ENCODE peak calls at places on chromosomes 3 and 15, in nine cellular contexts. E, Q, O, D, W, P, N, K and J are unnamed samples.

GRCh38 chr3:98734311-98734710 is 28.8 kb upstream of the ST3GAL6 start:
- DNase-seq in D (no peak), N (no peak), K (no peak), E (no peak), O (no peak), Q (no peak), W (no peak), P (no peak), J (no peak)

GRCh38 chr15:58604455-58604923 is 145.0 kb downstream of the ADAM10 start:
- DNase-seq in Q (no peak), W (no peak), P (no peak), N (no peak), D (no peak), K (no peak), O (no peak), E (no peak), J (no peak)

GRCh38 chr3:174329321-174329720 is 529.8 kb upstream of the NAALADL2 start:
- DNase-seq in D (peak; percentile 86), W (no peak), O (no peak), Q (no peak), N (no peak), P (peak; percentile 54), E (no peak), K (no peak), J (no peak)

GRCh38 chr3:172549144-172549543 is 25.9 kb upstream of the TNFSF10 start:
- DNase-seq in Q (no peak), N (no peak), W (no peak), O (no peak), K (no peak), D (no peak), P (peak; percentile 29), E (no peak), J (no peak)

GRCh38 chr15:56994280-56994679 is 75.8 kb downstream of the TCF12 start:
- DNase-seq in N (no peak), D (no peak), O (no peak), P (no peak), W (no peak), Q (no peak), E (no peak), K (no peak), J (no peak)

GRCh38 chr3:125618208-125618607 is 22.9 kb upstream of the OSBPL11 start:
- DNase-seq in E (no peak), O (no peak), D (no peak), W (no peak), Q (no peak), N (no peak), P (no peak), K (no peak), J (no peak)

GRCh38 chr3:126129408-126129891 is 45.5 kb upstream of the SLC41A3 start:
- DNase-seq in E (no peak), D (peak; percentile 26), W (no peak), P (peak; percentile 9), N (peak; percentile 22), Q (peak; percentile 80), O (peak; percentile 83), K (peak; percentile 57), J (peak; percentile 92)

GRCh38 chr15:99466701-99467337 is 99.0 kb upstream of the MEF2A start:
- DNase-seq in P (no peak), D (no peak), E (no peak), Q (no peak), W (no peak), O (no peak), K (no peak), N (no peak), J (peak; percentile 81)

GRCh38 chr15:38972831-38973230 is 408.2 kb upstream of the RASGRP1 start:
- DNase-seq in P (no peak), W (no peak), E (no peak), O (no peak), D (peak; percentile 15), N (no peak), Q (no peak), K (no peak), J (no peak)

GRCh38 chr3:53181024-53181371 is 20.0 kb downstream of the PRKCD start:
- DNase-seq in O (no peak), W (no peak), D (no peak), K (no peak), E (no peak), N (no peak), Q (no peak), P (no peak), J (no peak)

GRCh38 chr15:62115847-62116246 is 49.1 kb downstream of the C2CD4A start:
- DNase-seq in E (no peak), P (no peak), K (no peak), W (no peak), Q (no peak), D (no peak), O (no peak), N (no peak), J (no peak)

GRCh38 chr3:19226516-19226915 is 78.2 kb downstream of the KCNH8 start:
- DNase-seq in N (no peak), Q (no peak), D (no peak), W (no peak), P (no peak), O (no peak), E (no peak), K (no peak), J (no peak)

GRCh38 chr15:69414702-69415161 is 583 bp downstream of the KIF23 start:
- DNase-seq in O (no peak), K (peak; percentile 89), E (no peak), D (peak; percentile 95), N (peak; percentile 91), Q (no peak), W (no peak), P (peak; percentile 89), J (no peak)

GRCh38 chr3:182212479-182213076 is 500.9 kb downstream of the SOX2 start:
- DNase-seq in K (peak; percentile 95), E (no peak), W (no peak), N (peak; percentile 77), O (peak; percentile 19), D (peak; percentile 6), P (peak; percentile 22), Q (no peak), J (no peak)

GRCh38 chr15:57440167-57440566 is 63.9 kb downstream of the CGNL1 start:
- DNase-seq in D (no peak), W (no peak), E (no peak), P (no peak), N (no peak), Q (no peak), K (no peak), O (no peak), J (no peak)

GRCh38 chr3:125398952-125399351 is 23.8 kb upstream of the ZNF148 start:
- DNase-seq in Q (no peak), O (no peak), N (no peak), K (no peak), E (no peak), P (no peak), D (no peak), W (no peak), J (no peak)

GRCh38 chr3:12501360-12502020 is 17.2 kb downstream of the TSEN2 start:
- DNase-seq in E (no peak), D (peak; percentile 76), P (peak; percentile 69), N (no peak), O (no peak), Q (no peak), W (no peak), K (no peak), J (no peak)

GRCh38 chr3:44969779-44970178 is 6.2 kb downstream of the ZDHHC3 start:
- DNase-seq in O (no peak), P (no peak), N (no peak), E (no peak), K (no peak), W (no peak), D (no peak), Q (no peak), J (no peak)

GRCh38 chr3:44966795-44967278 is 9.1 kb downstream of the ZDHHC3 start:
- DNase-seq in P (no peak), W (no peak), N (no peak), O (no peak), D (no peak), E (no peak), Q (no peak), K (peak; percentile 82), J (no peak)

GRCh38 chr3:44970916-44971490 is 5.0 kb downstream of the ZDHHC3 start:
- DNase-seq in E (no peak), W (no peak), N (no peak), P (no peak), Q (no peak), O (no peak), K (no peak), D (no peak), J (no peak)

GRCh38 chr3:44968447-44968858 is 7.5 kb downstream of the ZDHHC3 start:
- DNase-seq in E (no peak), K (no peak), N (no peak), Q (no peak), D (no peak), O (no peak), W (no peak), P (no peak), J (no peak)

GRCh38 chr3:44969170-44969569 is 6.8 kb downstream of the ZDHHC3 start:
- DNase-seq in P (no peak), D (no peak), N (no peak), E (no peak), K (no peak), Q (no peak), O (no peak), W (no peak), J (no peak)
- H3K27ac ChIP-seq in P (no peak overlapping the region), D (no peak overlapping the region), N (no peak overlapping the region), E (peak overlapping the region; percentile 25), K (peak overlapping the region; percentile 100), Q (peak overlapping the region; percentile 76), O (no peak overlapping the region), W (peak overlapping the region; percentile 38), J (no peak overlapping the region)

GRCh38 chr3:74139648-74140047 is 474.8 kb downstream of the CNTN3 start:
- DNase-seq in E (no peak), O (no peak), Q (no peak), P (no peak), N (no peak), K (no peak), W (no peak), D (peak; percentile 22), J (no peak)
- H3K27ac ChIP-seq in E (no peak overlapping the region), O (no peak overlapping the region), Q (no peak overlapping the region), P (no peak overlapping the region), N (no peak overlapping the region), K (no peak overlapping the region), W (no peak overlapping the region), D (no peak overlapping the region), J (no peak overlapping the region)

GRCh38 chr3:194867270-194867983 is 181.7 kb downstream of the FAM43A start:
- DNase-seq in O (peak; percentile 33), E (no peak), P (no peak), Q (peak; percentile 81), N (no peak), D (peak; percentile 14), K (no peak), W (no peak), J (no peak)
- H3K27ac ChIP-seq in O (no peak overlapping the region), E (no peak overlapping the region), P (no peak overlapping the region), Q (peak overlapping the region; percentile 74), N (no peak overlapping the region), D (no peak overlapping the region), K (no peak overlapping the region), W (no peak overlapping the region), J (peak overlapping the region; percentile 30)

DNA sequence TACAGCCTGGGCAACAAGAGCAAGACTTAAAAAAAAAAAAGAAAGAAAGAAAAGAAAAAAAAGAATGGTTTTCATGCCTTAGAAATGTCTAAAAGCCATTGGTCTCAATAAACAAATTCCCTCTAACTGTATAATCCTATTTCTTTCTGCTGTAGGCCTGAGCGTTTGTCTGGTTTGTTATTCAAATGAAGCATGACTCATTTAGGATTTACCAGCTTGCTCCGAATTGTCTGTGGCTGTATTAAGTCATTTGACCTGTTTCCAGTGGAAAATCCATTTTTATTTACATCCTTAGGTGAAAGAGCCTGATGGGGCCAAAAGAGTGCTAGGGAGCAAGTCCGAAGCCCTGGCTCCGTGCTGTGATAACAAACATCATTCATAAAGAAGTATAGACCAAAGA is 73.8 kb downstream of the BDH1 start:
- DNase-seq in P (peak; percentile 76), W (no peak), K (no peak), O (no peak), D (peak; percentile 64), Q (no peak), E (no peak), N (no peak), J (no peak)
- H3K27ac ChIP-seq in P (no peak overlapping the region), W (no peak overlapping the region), K (no peak overlapping the region), O (no peak overlapping the region), D (no peak overlapping the region), Q (no peak overlapping the region), E (no peak overlapping the region), N (peak overlapping the region; percentile 50), J (no peak overlapping the region)